ENCODE peak calls at places on chromosomes 3 and 15, in four cellular contexts. D is RCC 7860; Z is COR-L47; R is activated CD8-positive, alpha-beta memory T cell treated with anti-CD3 and anti-CD28 coated beads for 4 hours. X is an unnamed sample.

GRCh38 chr3:178002113-178002512 is 534.1 kb upstream of the KCNMB2 start:
- DNase-seq in D (no peak), Z (no peak), R (no peak), X (no peak)

GRCh38 chr3:46700772-46701171 is 420 bp upstream of the TMIE start:
- DNase-seq in D (peak; percentile 44), Z (peak; percentile 74), R (no peak), X (no peak)

GRCh38 chr3:23232879-23233278 is 29.8 kb downstream of the UBE2E2 start:
- DNase-seq in D (no peak), Z (no peak), R (no peak), X (no peak)

GRCh38 chr3:145070795-145071194 is 1090.2 kb downstream of the PLOD2 start:
- DNase-seq in D (no peak), Z (peak; percentile 57), R (no peak), X (no peak)

GRCh38 chr3:153209596-153209995 is 47.6 kb downstream of the RAP2B start:
- DNase-seq in D (peak; percentile 70), Z (no peak), R (no peak), X (no peak)

GRCh38 chr15:39131605-39132004 is 449.3 kb upstream of the THBS1 start:
- DNase-seq in D (peak; percentile 33), Z (no peak), R (no peak), X (no peak)

GRCh38 chr3:183586477-183586876 is 31.0 kb upstream of the KLHL6 start:
- DNase-seq in D (no peak), Z (no peak), R (no peak), X (no peak)

GRCh38 chr3:11134794-11135193 is 19.5 kb upstream of the HRH1 start:
- DNase-seq in D (no peak), Z (no peak), R (no peak), X (no peak)

GRCh38 chr15:90087454-90088154 is 14.7 kb downstream of the IDH2 start:
- DNase-seq in D (no peak), Z (no peak), R (no peak), X (no peak)

GRCh38 chr3:4994823-4995499 is 15.7 kb downstream of the BHLHE40 start:
- DNase-seq in D (peak; percentile 98), Z (no peak), R (no peak), X (no peak)

GRCh38 chr3:122795674-122795969 is 753 bp downstream of the SLC49A4 start:
- DNase-seq in D (no peak), Z (no peak), R (no peak), X (no peak)

GRCh38 chr15:33021806-33022389 is 172.6 kb downstream of the FMN1 start:
- DNase-seq in D (peak; percentile 31), Z (peak; percentile 64), R (no peak), X (no peak)

GRCh38 chr15:40310001-40310959 is 2.5 kb upstream of the PLCB2 start:
- DNase-seq in D (no peak), Z (peak; percentile 7), R (no peak), X (peak; percentile 28)

GRCh38 chr3:36124118-36124796 is 256.0 kb upstream of the STAC start:
- DNase-seq in D (peak; percentile 82), Z (peak; percentile 21), R (no peak), X (no peak)

GRCh38 chr3:54358969-54359648 is 236.8 kb downstream of the CACNA2D3 start:
- DNase-seq in D (no peak), Z (peak; percentile 25), R (no peak), X (no peak)

GRCh38 chr3:58175429-58176184 is 35.2 kb downstream of the DNASE1L3 start:
- DNase-seq in D (no peak), Z (no peak), R (no peak), X (no peak)

GRCh38 chr3:196287066-196287404 is 491 bp downstream of the PCYT1A start:
- DNase-seq in D (no peak), Z (peak; percentile 25), R (no peak), X (no peak)

GRCh38 chr15:56989411-56989924 is 71.0 kb downstream of the TCF12 start:
- DNase-seq in D (no peak), Z (no peak), R (no peak), X (no peak)

GRCh38 chr15:52511084-52511483 is 17.6 kb downstream of the MYO5A start:
- DNase-seq in D (no peak), Z (no peak), R (no peak), X (no peak)